ENCODE peak calls at places on chromosome 21, in four cellular contexts. J is fibroblast of lung, W is BJ, K is neural progenitor cell. Z is an unnamed sample.

GRCh38 chr21:21631961-21632360 is 633.8 kb downstream of the NCAM2 start:
- DNase-seq in W (no peak), J (peak; percentile 45), K (no peak), Z (no peak)

GRCh38 chr21:42691901-42692559 is 38.6 kb downstream of the PDE9A start:
- DNase-seq in K (no peak), W (no peak), J (no peak), Z (no peak)

GRCh38 chr21:31143021-31143420 is 104.7 kb upstream of the KRTAP19-8 start:
- DNase-seq in J (no peak), K (no peak), W (no peak), Z (no peak)

GRCh38 chr21:37266515-37267221 is 466 bp downstream of the VPS26C start:
- DNase-seq in W (no peak), K (peak; percentile 75), J (peak; percentile 32), Z (no peak)

GRCh38 chr21:15793109-15793508 is 63.3 kb downstream of the USP25 start:
- DNase-seq in K (no peak), J (no peak), W (no peak), Z (no peak)

GRCh38 chr21:46206163-46207005 is 22.1 kb upstream of the SPATC1L start:
- DNase-seq in W (no peak), J (no peak), K (no peak), Z (no peak)

GRCh38 chr21:46550511-46550941 is 54.4 kb downstream of the S100B start:
- DNase-seq in K (no peak), W (no peak), J (no peak), Z (no peak)

GRCh38 chr21:31254131-31254530 is 89.9 kb downstream of the TIAM1 start:
- DNase-seq in J (no peak), K (no peak), W (no peak), Z (no peak)

GRCh38 chr21:45983981-45984551 is 2.5 kb downstream of the COL6A1 start:
- DNase-seq in J (no peak), W (no peak), K (no peak), Z (no peak)

GRCh38 chr21:9780441-9780937 is 740.9 kb upstream of the TPTE start:
- DNase-seq in K (no peak), J (no peak), W (no peak), Z (no peak)

GRCh38 chr21:23455676-23456075 is 2151.6 kb downstream of the MRPL39 start:
- DNase-seq in W (no peak), K (no peak), J (no peak), Z (no peak)

GRCh38 chr21:32425628-32426027 is 13.1 kb downstream of the EVA1C start:
- DNase-seq in K (no peak), W (no peak), J (no peak), Z (no peak)

GRCh38 chr21:28252923-28253322 is 739.8 kb downstream of the LTN1 start:
- DNase-seq in J (no peak), K (no peak), W (peak; percentile 62), Z (no peak)

GRCh38 chr21:46083271-46084040 is 14.5 kb upstream of the COL6A2 start:
- DNase-seq in W (peak; percentile 53), K (no peak), J (peak; percentile 30), Z (peak; percentile 72)

GRCh38 chr21:42841156-42841915 is 38.0 kb downstream of the WDR4 start:
- DNase-seq in K (no peak), J (no peak), W (no peak), Z (no peak)

GRCh38 chr21:42683371-42684108 is 30.1 kb downstream of the PDE9A start:
- DNase-seq in W (no peak), J (no peak), K (no peak), Z (no peak)

GRCh38 chr21:27026501-27026900 is 59.6 kb upstream of the ADAMTS5 start:
- DNase-seq in W (no peak), J (no peak), K (no peak), Z (no peak)

GRCh38 chr21:29114765-29115164 is 15.7 kb upstream of the MAP3K7CL start:
- DNase-seq in W (no peak), J (peak; percentile 81), K (peak; percentile 24), Z (no peak)

GRCh38 chr21:45405271-45405818 is 380 bp downstream of the COL18A1 start:
- DNase-seq in W (no peak), J (no peak), K (peak; percentile 57), Z (no peak)

GRCh38 chr21:35423694-35424093 is 374.6 kb upstream of the RUNX1 start:
- DNase-seq in W (no peak), K (no peak), J (peak; percentile 25), Z (no peak)

GRCh38 chr21:25887166-25887565 is 152.4 kb downstream of the GABPA start:
- DNase-seq in J (peak; percentile 9), W (no peak), K (peak; percentile 19), Z (no peak)

GRCh38 chr21:17799414-17800164 is 19.6 kb downstream of the C21orf91 start:
- DNase-seq in J (no peak), K (no peak), W (no peak), Z (no peak)
- H3K4me3 ChIP-seq in J (no peak overlapping the region), K (no peak overlapping the region), W (no peak overlapping the region), Z (no peak overlapping the region)

GRCh38 chr21:14768042-14768441 is 221.9 kb upstream of the SAMSN1 start:
- DNase-seq in W (no peak), J (no peak), K (no peak), Z (no peak)

GRCh38 chr21:14763695-14764064 is 217.6 kb upstream of the SAMSN1 start:
- DNase-seq in K (no peak), J (no peak), W (no peak), Z (no peak)

GRCh38 chr21:14767192-14767852 is 221.2 kb upstream of the SAMSN1 start:
- DNase-seq in W (no peak), K (no peak), J (no peak), Z (no peak)

GRCh38 chr21:14762734-14763694 is 216.9 kb upstream of the SAMSN1 start:
- DNase-seq in K (no peak), J (no peak), W (no peak), Z (no peak)

GRCh38 chr21:14766241-14766640 is 220.1 kb upstream of the SAMSN1 start:
- DNase-seq in K (peak; percentile 10), W (no peak), J (no peak), Z (no peak)
- TF ChIP-seq CTCF in K (no peak), W (no peak), J (no peak), Z (no peak)

DNA sequence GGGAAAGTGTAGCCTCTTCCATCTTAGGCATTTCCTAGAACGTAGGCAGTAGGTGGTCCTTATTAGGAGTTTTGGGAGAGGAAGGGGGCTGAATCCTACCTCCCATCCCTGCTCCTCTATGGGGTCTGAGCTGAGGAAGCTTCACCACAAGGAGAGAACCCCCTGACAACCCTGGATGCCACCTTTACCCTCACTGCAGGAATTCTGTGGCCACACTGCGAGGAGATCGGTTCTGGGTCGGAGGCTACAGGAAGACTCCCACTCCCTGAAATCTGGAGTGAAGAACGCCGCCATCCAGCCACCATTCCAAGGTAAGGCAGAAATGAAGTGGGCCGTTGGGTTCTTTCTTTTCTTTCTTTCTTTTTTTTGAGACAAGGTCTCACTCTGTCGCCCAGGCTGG is 1.5 kb downstream of the MX1 start:
- DNase-seq in K (no peak), W (no peak), J (no peak), Z (no peak)
- H3K4me3 ChIP-seq in K (no peak overlapping the region), W (no peak overlapping the region), J (no peak overlapping the region), Z (no peak overlapping the region)

DNA sequence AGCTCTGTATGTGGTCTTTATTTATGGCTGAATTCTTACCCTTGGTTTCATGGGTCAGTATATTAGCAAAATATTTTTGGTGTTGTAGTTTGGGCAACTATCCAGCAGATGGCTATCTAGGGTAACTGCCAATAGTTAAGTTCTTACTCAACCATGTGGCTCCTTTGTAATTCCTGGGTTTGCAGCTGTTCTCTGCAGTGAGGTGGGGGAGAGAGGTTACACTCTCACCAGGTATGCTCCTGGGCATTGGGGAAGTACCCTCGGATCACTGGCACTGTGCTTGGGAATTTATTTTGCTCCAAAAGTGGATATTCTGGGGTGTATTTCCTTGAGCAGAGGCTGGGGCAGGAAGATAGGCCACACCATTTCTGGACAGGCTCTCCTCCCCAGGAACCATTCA is 436.7 kb upstream of the TMPRSS15 start:
- DNase-seq in W (no peak), J (peak; percentile 0), K (peak; percentile 5), Z (no peak)
- TF ChIP-seq CTCF in W (no peak), J (no peak), K (peak; percentile 47), Z (no peak)

GRCh38 chr21:33976980-33977720 is 61.5 kb upstream of the ATP5PO start:
- DNase-seq in W (no peak), K (no peak), J (peak; percentile 33), Z (no peak)
- H3K4me3 ChIP-seq in W (no peak overlapping the region), K (no peak overlapping the region), J (no peak overlapping the region), Z (no peak overlapping the region)

DNA sequence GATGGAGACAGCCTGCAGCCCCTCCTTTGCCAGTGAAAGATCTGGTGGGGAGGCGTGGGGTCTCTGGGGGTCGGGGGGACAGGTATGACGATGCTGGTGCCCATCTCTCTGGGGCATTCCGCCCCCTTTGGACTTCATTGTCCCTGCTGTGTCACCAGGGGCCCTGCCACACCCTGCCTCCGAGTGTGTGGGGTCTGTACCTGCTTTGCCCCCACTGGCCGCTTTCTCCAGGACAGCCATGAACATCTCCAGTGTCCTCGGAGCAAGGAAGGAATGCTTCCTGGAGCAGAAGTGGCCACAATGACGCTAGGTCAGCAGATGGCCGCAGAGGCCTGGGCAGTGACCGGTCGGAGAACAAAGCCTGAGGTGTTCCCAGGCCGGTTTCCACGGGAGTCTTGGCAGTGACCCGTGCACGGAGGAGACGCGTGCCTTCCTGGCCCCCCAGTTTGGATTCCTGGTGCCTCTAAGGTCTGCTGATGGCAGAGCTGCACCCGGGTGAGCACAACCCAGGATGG is 18.6 kb upstream of the TRAPPC10 start:
- DNase-seq in W (no peak), K (no peak), J (no peak), Z (no peak)
- TF ChIP-seq CTCF in W (no peak), K (no peak), J (no peak), Z (no peak)

GRCh38 chr21:44005593-44005992 is 6.5 kb upstream of the TRAPPC10 start:
- DNase-seq in W (no peak), J (no peak), K (no peak), Z (no peak)

GRCh38 chr21:44003307-44003966 is 8.7 kb upstream of the TRAPPC10 start:
- DNase-seq in W (no peak), J (no peak), K (no peak), Z (no peak)

GRCh38 chr21:44005071-44005470 is 7.0 kb upstream of the TRAPPC10 start:
- DNase-seq in J (no peak), K (no peak), W (no peak), Z (no peak)

GRCh38 chr21:44006017-44006624 is 6.0 kb upstream of the TRAPPC10 start:
- DNase-seq in K (no peak), W (peak; percentile 80), J (peak; percentile 77), Z (peak; percentile 83)

DNA sequence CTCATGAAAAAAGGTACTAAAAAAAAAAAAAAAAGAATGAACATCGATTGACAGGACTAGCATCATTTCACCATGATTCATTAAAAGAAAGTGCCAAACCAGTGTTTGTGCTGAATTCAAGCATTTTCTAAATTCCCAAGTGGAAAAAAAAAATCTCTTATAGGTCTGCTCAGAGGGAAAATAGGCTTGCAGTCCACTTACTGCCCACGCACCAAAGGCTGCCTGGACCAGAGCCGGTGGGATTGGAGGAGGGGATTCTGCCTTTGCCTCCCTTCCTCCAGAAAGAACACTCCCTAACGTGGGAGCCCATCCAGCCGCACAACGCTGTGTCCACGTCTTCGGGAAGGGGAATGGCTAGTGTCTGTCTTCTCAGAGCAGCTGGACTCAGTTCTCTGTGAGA is 5.5 kb upstream of the TRAPPC10 start:
- DNase-seq in K (no peak), W (no peak), J (no peak), Z (peak; percentile 47)
- H3K4me3 ChIP-seq in K (no peak overlapping the region), W (no peak overlapping the region), J (no peak overlapping the region), Z (no peak overlapping the region)

Z was measured in AG09309.